ENCODE peak calls at places on chromosomes 11 and 22, in eight cellular contexts. One of them, this sample, is unnamed.
A peak's percentile ranks its signal among the peaks of the same experiment; 100 is the strongest.

GRCh38 chr11:60348116-60348515 is 21.1 kb downstream of the MS4A6E start:
- DNase-seq in A549: no peak
- DNase-seq in neural progenitor cell: no peak
- DNase-seq in ovary: no peak
- DNase-seq in mucosa of descending colon: no peak
- DNase-seq in fibroblast of the aortic adventitia: no peak
- DNase-seq in left ventricle myocardium inferior: no peak
- DNase-seq in stomach: no peak
- DNase-seq in this sample: no peak

GRCh38 chr11:2582958-2583604 is 116.7 kb downstream of the KCNQ1OT1 start:
- DNase-seq in stomach: peak; percentile 24
- DNase-seq in left ventricle myocardium inferior: peak; percentile 9
- DNase-seq in ovary: peak; percentile 14
- DNase-seq in mucosa of descending colon: peak; percentile 18
- DNase-seq in A549: no peak
- DNase-seq in fibroblast of the aortic adventitia: no peak
- DNase-seq in neural progenitor cell: no peak
- DNase-seq in this sample: no peak

GRCh38 chr22:47472636-47473035 is 710.2 kb downstream of the TBC1D22A start:
- DNase-seq in A549: no peak
- DNase-seq in mucosa of descending colon: no peak
- DNase-seq in ovary: no peak
- DNase-seq in left ventricle myocardium inferior: no peak
- DNase-seq in neural progenitor cell: no peak
- DNase-seq in stomach: no peak
- DNase-seq in fibroblast of the aortic adventitia: no peak
- DNase-seq in this sample: no peak

GRCh38 chr22:46008291-46008690 is 31.3 kb upstream of the WNT7B start:
- DNase-seq in neural progenitor cell: no peak
- DNase-seq in ovary: no peak
- DNase-seq in fibroblast of the aortic adventitia: peak; percentile 40
- DNase-seq in stomach: no peak
- DNase-seq in mucosa of descending colon: no peak
- DNase-seq in A549: no peak
- DNase-seq in left ventricle myocardium inferior: peak; percentile 25
- DNase-seq in this sample: peak; percentile 62

GRCh38 chr11:2997406-2997805 is 5.3 kb upstream of the NAP1L4 start:
- DNase-seq in mucosa of descending colon: no peak
- DNase-seq in stomach: peak; percentile 5
- DNase-seq in ovary: no peak
- DNase-seq in fibroblast of the aortic adventitia: no peak
- DNase-seq in left ventricle myocardium inferior: no peak
- DNase-seq in neural progenitor cell: no peak
- DNase-seq in A549: no peak
- DNase-seq in this sample: no peak

GRCh38 chr22:36258750-36259619 is 6.1 kb downstream of the APOL1 start:
- DNase-seq in left ventricle myocardium inferior: peak; percentile 34
- DNase-seq in ovary: peak; percentile 68
- DNase-seq in mucosa of descending colon: peak; percentile 36
- DNase-seq in fibroblast of the aortic adventitia: peak; percentile 60
- DNase-seq in neural progenitor cell: peak; percentile 85
- DNase-seq in A549: no peak
- DNase-seq in stomach: no peak
- DNase-seq in this sample: no peak

GRCh38 chr11:29334781-29335140 is 682.1 kb downstream of the KCNA4 start:
- DNase-seq in stomach: no peak
- DNase-seq in A549: no peak
- DNase-seq in left ventricle myocardium inferior: no peak
- DNase-seq in mucosa of descending colon: no peak
- DNase-seq in ovary: no peak
- DNase-seq in fibroblast of the aortic adventitia: peak; percentile 60
- DNase-seq in neural progenitor cell: no peak
- DNase-seq in this sample: peak; percentile 65

GRCh38 chr11:2878782-2879181 is 6.8 kb downstream of the CDKN1C start:
- DNase-seq in A549: no peak
- DNase-seq in mucosa of descending colon: no peak
- DNase-seq in ovary: no peak
- DNase-seq in left ventricle myocardium inferior: no peak
- DNase-seq in neural progenitor cell: no peak
- DNase-seq in fibroblast of the aortic adventitia: no peak
- DNase-seq in stomach: no peak
- DNase-seq in this sample: no peak

GRCh38 chr11:24965780-24966179 is 468.9 kb downstream of the LUZP2 start:
- DNase-seq in stomach: no peak
- DNase-seq in left ventricle myocardium inferior: no peak
- DNase-seq in fibroblast of the aortic adventitia: peak; percentile 18
- DNase-seq in A549: no peak
- DNase-seq in neural progenitor cell: no peak
- DNase-seq in ovary: no peak
- DNase-seq in mucosa of descending colon: no peak
- DNase-seq in this sample: no peak
- TF ChIP-seq CTCF in stomach: no peak
- TF ChIP-seq CTCF in left ventricle myocardium inferior: no peak
- TF ChIP-seq CTCF in fibroblast of the aortic adventitia: no peak
- TF ChIP-seq CTCF in A549: no peak
- TF ChIP-seq CTCF in neural progenitor cell: no peak
- TF ChIP-seq CTCF in ovary: no peak
- TF ChIP-seq CTCF in mucosa of descending colon: no peak
- TF ChIP-seq CTCF in this sample: no peak

GRCh38 chr11:19013181-19013857 is 47.2 kb downstream of the MRGPRX2 start:
- DNase-seq in fibroblast of the aortic adventitia: no peak
- DNase-seq in mucosa of descending colon: no peak
- DNase-seq in neural progenitor cell: no peak
- DNase-seq in left ventricle myocardium inferior: no peak
- DNase-seq in A549: peak; percentile 14
- DNase-seq in stomach: no peak
- DNase-seq in ovary: no peak
- DNase-seq in this sample: no peak

DNA sequence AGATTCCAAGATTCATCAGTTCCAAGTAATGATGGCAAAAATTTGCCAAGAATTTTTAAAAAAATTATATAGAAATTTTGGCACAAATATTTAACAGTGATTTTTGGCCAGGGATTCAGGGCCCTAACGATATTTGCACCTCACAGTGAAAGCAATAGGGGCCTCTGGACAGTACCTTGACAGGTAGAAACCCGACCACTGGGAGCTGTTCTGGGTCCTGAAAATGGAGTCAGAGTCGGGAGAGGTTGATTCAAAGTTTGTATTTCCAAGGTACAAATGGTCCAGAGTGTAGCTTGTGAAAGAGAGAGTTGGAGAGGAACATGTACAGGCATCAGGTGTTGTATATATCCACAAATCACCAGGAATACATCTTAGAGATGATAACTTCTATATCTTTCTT is 41.6 kb downstream of the MRGPRX2 start:
- DNase-seq in mucosa of descending colon: no peak
- DNase-seq in ovary: no peak
- DNase-seq in fibroblast of the aortic adventitia: no peak
- DNase-seq in neural progenitor cell: peak; percentile 68
- DNase-seq in stomach: no peak
- DNase-seq in left ventricle myocardium inferior: no peak
- DNase-seq in A549: no peak
- DNase-seq in this sample: no peak
- H3K4me3 ChIP-seq in mucosa of descending colon: no peak overlapping the region
- H3K4me3 ChIP-seq in ovary: no peak overlapping the region
- H3K4me3 ChIP-seq in fibroblast of the aortic adventitia: no peak overlapping the region
- H3K4me3 ChIP-seq in neural progenitor cell: no peak overlapping the region
- H3K4me3 ChIP-seq in stomach: no peak overlapping the region
- H3K4me3 ChIP-seq in left ventricle myocardium inferior: no peak overlapping the region
- H3K4me3 ChIP-seq in A549: no peak overlapping the region
- H3K4me3 ChIP-seq in this sample: no peak overlapping the region

DNA sequence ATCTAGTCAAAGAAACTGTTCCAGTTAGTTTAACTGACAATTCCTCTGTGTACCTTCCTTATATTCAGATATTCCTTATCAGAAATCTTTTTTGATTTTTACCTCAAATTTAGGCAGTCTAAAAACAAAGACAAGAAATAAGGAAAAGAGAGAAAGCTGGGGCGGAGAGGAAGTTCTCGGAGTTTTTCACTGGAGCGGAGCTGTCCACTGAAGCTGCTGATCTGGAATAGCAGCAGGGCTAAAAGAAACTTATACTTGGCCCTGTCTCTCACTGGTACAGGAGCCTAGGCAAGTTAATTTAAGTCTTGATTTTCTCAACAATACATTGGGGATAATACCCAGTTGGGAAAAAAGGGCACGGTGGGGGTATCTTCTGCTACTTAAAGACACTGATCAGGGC is 59.2 kb upstream of the CYP2D6 start:
- DNase-seq in neural progenitor cell: no peak
- DNase-seq in fibroblast of the aortic adventitia: no peak
- DNase-seq in ovary: no peak
- DNase-seq in A549: no peak
- DNase-seq in left ventricle myocardium inferior: no peak
- DNase-seq in mucosa of descending colon: no peak
- DNase-seq in stomach: no peak
- DNase-seq in this sample: no peak
- TF ChIP-seq CTCF in neural progenitor cell: no peak
- TF ChIP-seq CTCF in fibroblast of the aortic adventitia: no peak
- TF ChIP-seq CTCF in ovary: no peak
- TF ChIP-seq CTCF in A549: no peak
- TF ChIP-seq CTCF in left ventricle myocardium inferior: no peak
- TF ChIP-seq CTCF in mucosa of descending colon: no peak
- TF ChIP-seq CTCF in stomach: no peak
- TF ChIP-seq CTCF in this sample: no peak

GRCh38 chr11:134071306-134071705 is 2.4 kb downstream of the JAM3 start:
- DNase-seq in mucosa of descending colon: no peak
- DNase-seq in neural progenitor cell: no peak
- DNase-seq in A549: no peak
- DNase-seq in stomach: no peak
- DNase-seq in left ventricle myocardium inferior: no peak
- DNase-seq in ovary: no peak
- DNase-seq in fibroblast of the aortic adventitia: no peak
- DNase-seq in this sample: no peak

GRCh38 chr11:134069996-134070845 is 1.3 kb downstream of the JAM3 start:
- DNase-seq in left ventricle myocardium inferior: no peak
- DNase-seq in ovary: no peak
- DNase-seq in fibroblast of the aortic adventitia: no peak
- DNase-seq in mucosa of descending colon: no peak
- DNase-seq in stomach: no peak
- DNase-seq in A549: no peak
- DNase-seq in neural progenitor cell: peak; percentile 34
- DNase-seq in this sample: no peak

GRCh38 chr11:134067486-134067885 is 1.4 kb upstream of the JAM3 start:
- DNase-seq in left ventricle myocardium inferior: no peak
- DNase-seq in neural progenitor cell: no peak
- DNase-seq in mucosa of descending colon: no peak
- DNase-seq in fibroblast of the aortic adventitia: no peak
- DNase-seq in stomach: no peak
- DNase-seq in A549: no peak
- DNase-seq in ovary: no peak
- DNase-seq in this sample: no peak

GRCh38 chr11:134068829-134069425 is at the start of gene JAM3:
- DNase-seq in neural progenitor cell: peak; percentile 99
- DNase-seq in fibroblast of the aortic adventitia: peak; percentile 91
- DNase-seq in A549: peak; percentile 74
- DNase-seq in stomach: peak; percentile 87
- DNase-seq in mucosa of descending colon: peak; percentile 87
- DNase-seq in ovary: peak; percentile 97
- DNase-seq in left ventricle myocardium inferior: peak; percentile 95
- DNase-seq in this sample: peak; percentile 93

DNA sequence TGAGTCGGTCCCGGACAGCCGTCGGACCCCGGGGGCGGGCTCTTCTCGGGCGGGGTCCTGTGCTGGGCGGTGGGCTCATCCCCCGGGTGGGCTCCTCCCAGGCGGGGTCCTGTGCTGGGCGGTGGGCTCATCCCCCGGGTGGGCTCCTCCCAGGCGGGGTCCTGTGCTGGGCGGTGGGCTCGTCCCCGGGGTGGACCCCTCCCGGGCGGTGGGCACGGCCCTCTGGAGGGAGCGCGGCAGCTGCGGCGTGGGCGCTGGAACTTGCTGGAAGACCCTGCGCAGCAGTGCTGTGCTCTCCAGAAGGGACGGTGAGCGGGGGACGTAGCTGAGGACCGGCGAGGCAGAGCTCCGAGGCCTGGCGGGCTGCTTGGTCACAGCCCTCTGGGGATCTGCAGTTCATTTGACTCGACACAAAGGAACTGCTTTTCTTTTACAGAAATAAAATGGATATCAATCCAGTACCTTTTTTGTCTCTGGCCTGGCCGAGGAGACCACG is 602 bp downstream of the JAM3 start:
- DNase-seq in stomach: no peak
- DNase-seq in mucosa of descending colon: no peak
- DNase-seq in A549: no peak
- DNase-seq in ovary: peak; percentile 59
- DNase-seq in neural progenitor cell: peak; percentile 71
- DNase-seq in left ventricle myocardium inferior: no peak
- DNase-seq in fibroblast of the aortic adventitia: no peak
- DNase-seq in this sample: peak; percentile 27
- H3K4me3 ChIP-seq in stomach: peak overlapping the region; percentile 67
- H3K4me3 ChIP-seq in mucosa of descending colon: no peak overlapping the region
- H3K4me3 ChIP-seq in A549: peak overlapping the region; percentile 49
- H3K4me3 ChIP-seq in ovary: peak overlapping the region; percentile 69
- H3K4me3 ChIP-seq in neural progenitor cell: peak overlapping the region; percentile 87
- H3K4me3 ChIP-seq in left ventricle myocardium inferior: peak overlapping the region; percentile 81
- H3K4me3 ChIP-seq in fibroblast of the aortic adventitia: peak overlapping the region; percentile 91
- H3K4me3 ChIP-seq in this sample: peak overlapping the region; percentile 84

DNA sequence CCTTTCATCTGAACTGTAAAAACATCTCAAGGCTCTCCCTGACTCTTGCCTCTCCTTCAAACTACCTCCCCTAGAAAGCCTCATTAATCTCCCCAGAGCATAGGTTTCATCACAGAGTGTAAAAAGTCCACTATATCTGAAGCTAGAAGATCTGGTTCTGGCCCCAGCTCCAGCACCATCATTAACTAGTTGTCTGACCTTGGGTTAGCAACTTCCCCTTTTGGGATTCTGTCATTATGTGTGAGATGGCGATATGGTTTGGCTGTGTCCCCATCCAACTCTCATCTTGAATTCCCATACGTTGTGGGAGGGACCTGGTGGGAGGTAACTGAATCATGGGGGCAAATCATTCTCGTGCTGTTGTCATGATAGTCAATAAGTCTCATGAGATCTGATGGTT is 97.3 kb downstream of the KCNC1 start:
- DNase-seq in neural progenitor cell: no peak
- DNase-seq in A549: no peak
- DNase-seq in ovary: no peak
- DNase-seq in left ventricle myocardium inferior: no peak
- DNase-seq in fibroblast of the aortic adventitia: no peak
- DNase-seq in stomach: no peak
- DNase-seq in mucosa of descending colon: no peak
- DNase-seq in this sample: no peak
- TF ChIP-seq CTCF in neural progenitor cell: no peak
- TF ChIP-seq CTCF in A549: no peak
- TF ChIP-seq CTCF in ovary: no peak
- TF ChIP-seq CTCF in left ventricle myocardium inferior: no peak
- TF ChIP-seq CTCF in fibroblast of the aortic adventitia: no peak
- TF ChIP-seq CTCF in stomach: no peak
- TF ChIP-seq CTCF in mucosa of descending colon: no peak
- TF ChIP-seq CTCF in this sample: no peak

This sample was measured in AG10803.